ENCODE peak calls at places on chromosomes 3 and 15, in eight cellular contexts. M is amygdala; S is effector CD4-positive, alpha-beta T cell; Q is neuronal stem cell; Z is GF-D8; X is neural crest cell; H is HuH-7; W is activated CD8-positive, alpha-beta T cell treated with anti-CD3 and anti-CD28 coated beads for 36 hours. G is an unnamed sample.

GRCh38 chr3:75978686-75979085 is 193.3 kb upstream of the ZNF717 start:
- DNase-seq in M (no peak), S (no peak), Q (no peak), Z (no peak), X (no peak), H (no peak), W (no peak), G (no peak)

GRCh38 chr15:39075311-39075710 is 505.6 kb upstream of the THBS1 start:
- DNase-seq in M (no peak), S (no peak), Q (no peak), Z (no peak), X (no peak), H (no peak), W (no peak), G (no peak)

GRCh38 chr15:31162721-31163510 is 61.4 kb upstream of the TRPM1 start:
- DNase-seq in M (no peak), S (no peak), Q (no peak), Z (no peak), X (no peak), H (no peak), W (no peak), G (no peak)

GRCh38 chr3:71484047-71484446 is 99.5 kb downstream of the FOXP1 start:
- DNase-seq in M (no peak), S (no peak), Q (no peak), Z (no peak), X (no peak), H (no peak), W (no peak), G (no peak)

GRCh38 chr3:173870976-173871375 is 473.4 kb downstream of the NLGN1 start:
- DNase-seq in M (no peak), S (no peak), Q (no peak), Z (no peak), X (no peak), H (no peak), W (no peak), G (no peak)

GRCh38 chr3:43389388-43390254 is 103.3 kb downstream of the SNRK start:
- DNase-seq in M (no peak), S (peak), Q (no peak), Z (peak), X (no peak), H (no peak), W (peak), G (peak)

GRCh38 chr15:66737243-66738010 is 35.4 kb downstream of the SMAD6 start:
- DNase-seq in M (no peak), S (no peak), Q (no peak), Z (no peak), X (no peak), H (no peak), W (no peak), G (no peak)

GRCh38 chr3:134795776-134796312 is 784 bp downstream of the EPHB1 start:
- DNase-seq in M (no peak), S (no peak), Q (peak), Z (no peak), X (no peak), H (no peak), W (no peak), G (peak)

GRCh38 chr15:76058714-76059319 is 968 bp upstream of the TMEM266 start:
- DNase-seq in M (peak), S (no peak), Q (peak), Z (no peak), X (peak), H (peak), W (peak), G (peak)

GRCh38 chr3:105414841-105415240 is 48.1 kb downstream of the ALCAM start:
- DNase-seq in M (no peak), S (no peak), Q (no peak), Z (no peak), X (no peak), H (peak), W (no peak), G (peak)

GRCh38 chr15:88752501-88752900 is 50.7 kb upstream of the ACAN start:
- DNase-seq in M (no peak), S (no peak), Q (no peak), Z (no peak), X (no peak), H (no peak), W (no peak), G (no peak)